ENCODE peak calls at places on chromosomes 5 and 9, in four cellular contexts. B is SK-N-SH, K is mesendoderm, P is HCT116. C is an unnamed sample.

GRCh38 chr5:118968406-118968911 is 19.9 kb downstream of the DTWD2 start:
- DNase-seq in P (no peak), K (peak; percentile 71), B (no peak), C (no peak)

GRCh38 chr9:129725841-129726251 is 27.0 kb downstream of the PTGES start:
- DNase-seq in K (no peak), P (no peak), B (peak; percentile 67), C (no peak)

GRCh38 chr5:141199359-141200235 is at the start of gene PCDHB11:
- DNase-seq in B (peak; percentile 41), P (no peak), K (peak; percentile 46), C (peak; percentile 17)

GRCh38 chr5:133863857-133864585 is 104.4 kb downstream of the C5orf15 start:
- DNase-seq in K (peak; percentile 28), B (no peak), P (no peak), C (no peak)

GRCh38 chr5:110478899-110479298 is 247.6 kb downstream of the TMEM232 start:
- DNase-seq in B (no peak), K (no peak), P (no peak), C (peak; percentile 61)

GRCh38 chr9:96293481-96293880 is 8.5 kb downstream of the HSD17B3 start:
- DNase-seq in P (peak; percentile 10), B (no peak), K (peak; percentile 31), C (peak; percentile 52)

GRCh38 chr9:120393386-120394057 is 186.4 kb downstream of the CDK5RAP2 start:
- DNase-seq in B (no peak), P (no peak), K (no peak), C (peak; percentile 47)

GRCh38 chr5:152349683-152350526 is 55.2 kb downstream of the NMUR2 start:
- DNase-seq in B (peak; percentile 45), P (peak; percentile 15), K (peak; percentile 56), C (peak; percentile 24)

GRCh38 chr9:134557331-134557730 is 84.3 kb upstream of the COL5A1 start:
- DNase-seq in K (no peak), B (no peak), P (no peak), C (no peak)

GRCh38 chr5:4643960-4644359 is 496.2 kb upstream of the ADAMTS16 start:
- DNase-seq in B (no peak), P (no peak), K (no peak), C (no peak)

GRCh38 chr9:105835721-105836120 is 141.4 kb downstream of the TMEM38B start:
- DNase-seq in B (no peak), P (no peak), K (peak; percentile 14), C (no peak)

GRCh38 chr5:145044970-145045369 is 790.2 kb downstream of the PRELID2 start:
- DNase-seq in P (no peak), K (no peak), B (no peak), C (no peak)

GRCh38 chr9:24045150-24045549 is 219.1 kb upstream of the ELAVL2 start:
- DNase-seq in B (no peak), P (no peak), K (no peak), C (no peak)

GRCh38 chr9:112175796-112176315 is 759 bp upstream of the SUSD1 start:
- DNase-seq in P (no peak), K (peak; percentile 72), B (no peak), C (no peak)

GRCh38 chr9:112174965-112175795 is at the start of gene SUSD1:
- DNase-seq in K (peak; percentile 53), P (no peak), B (peak; percentile 88), C (no peak)

GRCh38 chr9:112170968-112171367 is 4.1 kb downstream of the SUSD1 start:
- DNase-seq in K (no peak), P (no peak), B (no peak), C (no peak)

GRCh38 chr9:112174223-112174964 is 703 bp downstream of the SUSD1 start:
- DNase-seq in B (peak; percentile 92), P (no peak), K (peak; percentile 39), C (peak; percentile 54)

GRCh38 chr9:112173489-112174222 is 1.4 kb downstream of the SUSD1 start:
- DNase-seq in B (no peak), P (no peak), K (no peak), C (no peak)
- H3K4me3 ChIP-seq in B (no peak overlapping the region), P (peak overlapping the region; percentile 60), K (no peak overlapping the region), C (no peak overlapping the region)

GRCh38 chr9:126874546-126875314 is 14.3 kb downstream of the ZBTB34 start:
- DNase-seq in B (no peak), P (no peak), K (no peak), C (no peak)

GRCh38 chr9:126880226-126880946 is 19.9 kb downstream of the ZBTB34 start:
- DNase-seq in B (no peak), K (no peak), P (no peak), C (no peak)

GRCh38 chr9:126879288-126879687 is 18.8 kb downstream of the ZBTB34 start:
- DNase-seq in P (no peak), B (no peak), K (no peak), C (no peak)

GRCh38 chr9:126875780-126876510 is 15.5 kb downstream of the ZBTB34 start:
- DNase-seq in K (peak; percentile 13), B (no peak), P (no peak), C (no peak)

DNA sequence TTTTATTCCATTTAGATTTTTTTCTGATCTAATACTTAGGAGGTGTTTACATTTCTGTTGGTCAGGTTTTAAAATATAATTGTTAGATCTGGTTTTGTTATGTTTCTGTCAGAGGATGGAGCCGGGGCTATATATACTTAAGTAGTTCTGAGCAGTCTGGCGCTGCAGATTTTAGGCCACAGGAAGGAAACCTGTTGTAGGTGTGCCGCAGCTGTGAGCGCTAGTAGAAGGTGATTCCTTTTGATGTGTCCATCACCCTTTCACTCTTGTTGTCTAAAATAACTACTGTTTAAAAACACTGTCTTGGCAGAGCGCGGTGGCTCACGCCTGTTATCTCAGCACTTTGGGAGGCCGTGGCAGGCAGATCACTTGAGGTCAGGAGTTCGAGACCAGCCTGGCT is 17.0 kb downstream of the ZBTB34 start:
- DNase-seq in P (no peak), B (no peak), K (no peak), C (no peak)
- H3K79me2 ChIP-seq in P (peaks cover 25% of the 10 kb centered on the region), B (peaks cover 74% of the 10 kb centered on the region), K (peaks cover 7% of the 10 kb centered on the region), C (peaks cover 47% of the 10 kb centered on the region)

GRCh38 chr9:135736979-135737839 is 35.2 kb downstream of the KCNT1 start:
- DNase-seq in K (no peak), P (no peak), B (no peak), C (peak; percentile 13)

GRCh38 chr9:135739271-135740220 is 37.6 kb downstream of the KCNT1 start:
- DNase-seq in B (no peak), K (no peak), P (no peak), C (no peak)

GRCh38 chr9:135737840-135738521 is 36.0 kb downstream of the KCNT1 start:
- DNase-seq in P (no peak), K (no peak), B (no peak), C (no peak)

GRCh38 chr9:135734616-135735144 is 32.7 kb downstream of the KCNT1 start:
- DNase-seq in P (no peak), B (no peak), K (no peak), C (no peak)

DNA sequence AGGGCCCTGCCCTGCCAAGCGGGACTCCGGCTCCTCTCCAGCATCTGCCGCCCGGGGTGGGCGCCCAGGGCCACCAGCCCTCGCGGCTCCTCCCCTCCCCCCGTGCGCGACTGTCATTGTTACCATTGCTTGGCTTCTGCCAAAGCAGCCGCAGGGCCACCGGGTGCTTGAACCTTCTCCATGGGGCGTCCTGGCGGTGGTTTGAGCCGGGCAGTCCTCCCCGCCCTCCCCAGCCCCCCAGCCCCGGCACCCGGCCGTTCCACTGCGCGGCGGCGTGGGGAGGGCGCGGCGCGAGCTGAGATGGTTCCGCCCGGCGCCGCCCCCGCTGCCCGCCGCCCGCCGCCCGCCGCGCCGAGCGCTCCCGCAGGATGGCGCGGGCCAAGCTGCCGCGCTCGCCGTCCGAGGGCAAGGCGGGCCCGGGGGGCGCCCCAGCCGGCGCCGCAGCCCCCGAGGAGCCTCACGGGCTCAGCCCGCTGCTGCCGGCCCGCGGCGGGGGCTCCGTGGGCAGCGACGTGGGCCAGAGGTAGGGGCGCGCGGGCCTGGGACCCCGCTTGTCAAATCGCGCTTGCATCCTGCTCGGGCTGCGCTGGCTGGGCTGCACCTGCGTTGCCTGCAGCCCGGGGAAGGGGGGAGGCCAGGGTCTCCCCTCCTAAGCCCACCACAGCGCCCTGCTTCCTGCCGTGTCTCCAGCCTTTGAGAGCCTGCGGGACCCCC is 34.4 kb downstream of the KCNT1 start:
- DNase-seq in K (no peak), P (no peak), B (peak; percentile 74), C (no peak)
- H3K9ac ChIP-seq in K (no peak overlapping the region), P (no peak overlapping the region), B (no peak overlapping the region), C (no peak overlapping the region)

GRCh38 chr5:107571621-107572489 is 98.9 kb downstream of the EFNA5 start:
- DNase-seq in P (peak; percentile 83), K (peak; percentile 97), B (peak; percentile 75), C (peak; percentile 97)

GRCh38 chr5:107567901-107568671 is 102.7 kb downstream of the EFNA5 start:
- DNase-seq in P (no peak), B (no peak), K (peak; percentile 49), C (peak; percentile 79)

GRCh38 chr5:107572800-107573368 is 97.9 kb downstream of the EFNA5 start:
- DNase-seq in P (no peak), K (no peak), B (no peak), C (no peak)

GRCh38 chr5:107566537-107566875 is 104.2 kb downstream of the EFNA5 start:
- DNase-seq in P (no peak), B (no peak), K (no peak), C (no peak)

DNA sequence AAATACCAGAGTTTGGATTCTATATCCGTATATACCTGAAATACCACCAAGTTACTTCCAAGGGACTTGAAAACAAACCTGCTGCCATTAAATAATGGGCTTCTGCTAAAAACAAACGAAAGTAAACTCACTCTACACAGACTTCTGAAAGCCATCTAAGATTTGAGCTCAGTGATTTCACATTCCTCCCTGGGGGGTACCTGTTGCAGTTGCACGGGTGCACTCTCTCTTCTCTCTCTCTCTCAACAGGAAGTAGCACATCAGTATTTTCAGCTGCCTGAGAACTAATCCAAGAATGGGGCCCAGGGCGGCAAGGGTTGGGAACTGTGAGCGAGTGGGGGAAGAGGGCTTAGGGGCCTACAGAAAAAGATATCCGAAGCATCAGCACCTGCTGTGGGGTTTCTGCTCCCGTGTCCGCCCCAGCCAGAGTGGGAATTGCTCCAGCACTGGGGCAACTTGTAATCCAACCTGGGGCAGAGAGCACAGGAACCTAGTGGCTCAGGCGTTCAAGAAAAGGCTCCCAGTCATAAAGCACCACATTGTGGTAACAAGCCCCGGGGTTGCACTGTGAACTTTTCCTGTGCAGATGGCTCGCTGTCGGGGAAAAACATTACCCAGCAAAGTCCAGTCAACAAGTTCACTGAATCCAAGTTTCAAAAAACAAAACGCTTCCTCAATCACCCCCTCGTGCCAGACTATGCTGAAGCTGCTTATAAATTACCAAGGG is 99.8 kb downstream of the EFNA5 start:
- DNase-seq in K (peak; percentile 75), B (no peak), P (no peak), C (peak; percentile 56)
- H3K4me3 ChIP-seq in K (no peak overlapping the region), B (no peak overlapping the region), P (no peak overlapping the region), C (no peak overlapping the region)

GRCh38 chr9:136664000-136664798 is 1.5 kb downstream of the EGFL7 start:
- DNase-seq in B (no peak), K (no peak), P (no peak), C (no peak)
- H3K79me2 ChIP-seq in B (no peaks in the 10 kb centered on the region), K (no peaks in the 10 kb centered on the region), P (no peaks in the 10 kb centered on the region), C (no peaks in the 10 kb centered on the region)

GRCh38 chr5:124677376-124677998 is 69.0 kb downstream of the ZNF608 start:
- DNase-seq in P (no peak), B (peak; percentile 33), K (no peak), C (no peak)
- H3K9ac ChIP-seq in P (no peak overlapping the region), B (no peak overlapping the region), K (no peak overlapping the region), C (no peak overlapping the region)